ENCODE peak calls at places on chromosomes 13 and 19, in six cellular contexts. Z, F, S, H, L and U are unnamed samples.

GRCh38 chr19:37362733-37363132 is 8.2 kb upstream of the ZNF527 start:
- DNase-seq in Z (no peak), F (no peak), S (no peak), H (peak; percentile 10), L (no peak), U (peak; percentile 17)

GRCh38 chr13:39209731-39210633 is 171.7 kb downstream of the NHLRC3 start:
- DNase-seq in Z (no peak), F (no peak), S (no peak), H (peak; percentile 3), L (no peak), U (peak; percentile 13)

GRCh38 chr13:66951426-66951825 is 278.7 kb downstream of the PCDH9 start:
- DNase-seq in Z (no peak), F (peak; percentile 34), S (no peak), H (no peak), L (no peak), U (no peak)

GRCh38 chr13:25489238-25489637 is 117.5 kb downstream of the ATP8A2 start:
- DNase-seq in Z (no peak), F (no peak), S (no peak), H (no peak), L (peak; percentile 37), U (no peak)

GRCh38 chr19:607301-608154 is 17.8 kb downstream of the HCN2 start:
- DNase-seq in Z (no peak), F (no peak), S (no peak), H (no peak), L (no peak), U (no peak)

GRCh38 chr13:100356889-100357288 is 231.7 kb downstream of the GGACT start:
- DNase-seq in Z (no peak), F (no peak), S (no peak), H (peak; percentile 4), L (no peak), U (peak; percentile 3)

GRCh38 chr19:56840452-56841193 is at the start of the genes PEG3 and ZIM2:
- DNase-seq in Z (no peak), F (no peak), S (no peak), H (peak; percentile 1), L (peak; percentile 90), U (peak; percentile 20)

GRCh38 chr19:39759457-39760184 is 19.0 kb upstream of the LEUTX start:
- DNase-seq in Z (no peak), F (no peak), S (no peak), H (no peak), L (no peak), U (no peak)

GRCh38 chr19:38880076-38880881 is 2.2 kb upstream of the RINL start:
- DNase-seq in Z (no peak), F (no peak), S (no peak), H (no peak), L (no peak), U (no peak)

GRCh38 chr19:18469245-18470107 is 31.5 kb upstream of the ISYNA1 start:
- DNase-seq in Z (peak; percentile 53), F (peak; percentile 34), S (no peak), H (peak; percentile 77), L (peak; percentile 10), U (peak; percentile 81)